ENCODE peak calls at places on chromosomes 13 and 19, in six cellular contexts. One of them, this sample, is unnamed.

GRCh38 chr19:14149509-14149994 is 13.2 kb upstream of the ASF1B start:
- DNase-seq in NCI-H82: no peak
- DNase-seq in NCI-H774: no peak
- DNase-seq in EH: peak
- DNase-seq in activated T-helper 1 cell treated with anti-CD3 and anti-CD28 coated beads, Interleukin-12 subunit alpha, Interleukin-12 subunit beta, Interleukin-2, Interleukin-4 antibody, amounts not matched to agents 30 ng/mL and 10 ng/mL and 1 ng/mL, durations not matched to agents 14 hours and 24 hours and 36 hours: peak
- DNase-seq in coronary artery: peak
- DNase-seq in this sample: no peak

GRCh38 chr19:35247526-35248309 is 1.1 kb upstream of the LSR start:
- DNase-seq in NCI-H82: peak
- DNase-seq in NCI-H774: peak
- DNase-seq in EH: no peak
- DNase-seq in activated T-helper 1 cell treated with anti-CD3 and anti-CD28 coated beads, Interleukin-12 subunit alpha, Interleukin-12 subunit beta, Interleukin-2, Interleukin-4 antibody, amounts not matched to agents 30 ng/mL and 10 ng/mL and 1 ng/mL, durations not matched to agents 14 hours and 24 hours and 36 hours: no peak
- DNase-seq in coronary artery: no peak
- DNase-seq in this sample: peak

GRCh38 chr19:39113199-39113598 is 12.4 kb upstream of the PAK4 start:
- DNase-seq in NCI-H82: no peak
- DNase-seq in NCI-H774: no peak
- DNase-seq in EH: no peak
- DNase-seq in activated T-helper 1 cell treated with anti-CD3 and anti-CD28 coated beads, Interleukin-12 subunit alpha, Interleukin-12 subunit beta, Interleukin-2, Interleukin-4 antibody, amounts not matched to agents 30 ng/mL and 10 ng/mL and 1 ng/mL, durations not matched to agents 14 hours and 24 hours and 36 hours: no peak
- DNase-seq in coronary artery: no peak
- DNase-seq in this sample: no peak

GRCh38 chr19:54253331-54254194 is 3.5 kb downstream of the LILRB5 start:
- DNase-seq in NCI-H82: no peak
- DNase-seq in NCI-H774: no peak
- DNase-seq in EH: no peak
- DNase-seq in activated T-helper 1 cell treated with anti-CD3 and anti-CD28 coated beads, Interleukin-12 subunit alpha, Interleukin-12 subunit beta, Interleukin-2, Interleukin-4 antibody, amounts not matched to agents 30 ng/mL and 10 ng/mL and 1 ng/mL, durations not matched to agents 14 hours and 24 hours and 36 hours: no peak
- DNase-seq in coronary artery: peak
- DNase-seq in this sample: no peak

GRCh38 chr19:35702223-35703012 is 1.9 kb upstream of the ZBTB32 start:
- DNase-seq in NCI-H82: peak
- DNase-seq in NCI-H774: peak
- DNase-seq in EH: peak
- DNase-seq in activated T-helper 1 cell treated with anti-CD3 and anti-CD28 coated beads, Interleukin-12 subunit alpha, Interleukin-12 subunit beta, Interleukin-2, Interleukin-4 antibody, amounts not matched to agents 30 ng/mL and 10 ng/mL and 1 ng/mL, durations not matched to agents 14 hours and 24 hours and 36 hours: peak
- DNase-seq in coronary artery: peak
- DNase-seq in this sample: peak

GRCh38 chr13:114089751-114090400 is 42.5 kb downstream of the RASA3 start:
- DNase-seq in NCI-H82: no peak
- DNase-seq in NCI-H774: peak
- DNase-seq in EH: no peak
- DNase-seq in activated T-helper 1 cell treated with anti-CD3 and anti-CD28 coated beads, Interleukin-12 subunit alpha, Interleukin-12 subunit beta, Interleukin-2, Interleukin-4 antibody, amounts not matched to agents 30 ng/mL and 10 ng/mL and 1 ng/mL, durations not matched to agents 14 hours and 24 hours and 36 hours: no peak
- DNase-seq in coronary artery: no peak
- DNase-seq in this sample: no peak

GRCh38 chr13:97116754-97117153 is 105.4 kb upstream of the MBNL2 start:
- DNase-seq in NCI-H82: no peak
- DNase-seq in NCI-H774: peak
- DNase-seq in EH: peak
- DNase-seq in activated T-helper 1 cell treated with anti-CD3 and anti-CD28 coated beads, Interleukin-12 subunit alpha, Interleukin-12 subunit beta, Interleukin-2, Interleukin-4 antibody, amounts not matched to agents 30 ng/mL and 10 ng/mL and 1 ng/mL, durations not matched to agents 14 hours and 24 hours and 36 hours: no peak
- DNase-seq in coronary artery: no peak
- DNase-seq in this sample: no peak

GRCh38 chr19:4139614-4140236 is 13.7 kb upstream of the CREB3L3 start:
- DNase-seq in NCI-H82: peak
- DNase-seq in NCI-H774: peak
- DNase-seq in EH: peak
- DNase-seq in activated T-helper 1 cell treated with anti-CD3 and anti-CD28 coated beads, Interleukin-12 subunit alpha, Interleukin-12 subunit beta, Interleukin-2, Interleukin-4 antibody, amounts not matched to agents 30 ng/mL and 10 ng/mL and 1 ng/mL, durations not matched to agents 14 hours and 24 hours and 36 hours: peak
- DNase-seq in coronary artery: no peak
- DNase-seq in this sample: no peak

GRCh38 chr13:114144606-114145244 is 12.3 kb upstream of the RASA3 start:
- DNase-seq in NCI-H82: no peak
- DNase-seq in NCI-H774: no peak
- DNase-seq in EH: no peak
- DNase-seq in activated T-helper 1 cell treated with anti-CD3 and anti-CD28 coated beads, Interleukin-12 subunit alpha, Interleukin-12 subunit beta, Interleukin-2, Interleukin-4 antibody, amounts not matched to agents 30 ng/mL and 10 ng/mL and 1 ng/mL, durations not matched to agents 14 hours and 24 hours and 36 hours: no peak
- DNase-seq in coronary artery: peak
- DNase-seq in this sample: no peak

GRCh38 chr19:1064661-1065605 is 2.0 kb upstream of the ARHGAP45 start:
- DNase-seq in NCI-H82: peak
- DNase-seq in NCI-H774: no peak
- DNase-seq in EH: peak
- DNase-seq in activated T-helper 1 cell treated with anti-CD3 and anti-CD28 coated beads, Interleukin-12 subunit alpha, Interleukin-12 subunit beta, Interleukin-2, Interleukin-4 antibody, amounts not matched to agents 30 ng/mL and 10 ng/mL and 1 ng/mL, durations not matched to agents 14 hours and 24 hours and 36 hours: peak
- DNase-seq in coronary artery: no peak
- DNase-seq in this sample: no peak

GRCh38 chr19:56393119-56394012 is at the start of gene ZNF582:
- DNase-seq in NCI-H82: peak
- DNase-seq in NCI-H774: peak
- DNase-seq in EH: peak
- DNase-seq in activated T-helper 1 cell treated with anti-CD3 and anti-CD28 coated beads, Interleukin-12 subunit alpha, Interleukin-12 subunit beta, Interleukin-2, Interleukin-4 antibody, amounts not matched to agents 30 ng/mL and 10 ng/mL and 1 ng/mL, durations not matched to agents 14 hours and 24 hours and 36 hours: peak
- DNase-seq in coronary artery: peak
- DNase-seq in this sample: no peak

GRCh38 chr13:39144941-39145533 is 106.8 kb downstream of the NHLRC3 start:
- DNase-seq in NCI-H82: peak
- DNase-seq in NCI-H774: no peak
- DNase-seq in EH: peak
- DNase-seq in activated T-helper 1 cell treated with anti-CD3 and anti-CD28 coated beads, Interleukin-12 subunit alpha, Interleukin-12 subunit beta, Interleukin-2, Interleukin-4 antibody, amounts not matched to agents 30 ng/mL and 10 ng/mL and 1 ng/mL, durations not matched to agents 14 hours and 24 hours and 36 hours: peak
- DNase-seq in coronary artery: no peak
- DNase-seq in this sample: no peak

GRCh38 chr13:82259284-82259683 is 1623.0 kb downstream of the SLITRK1 start:
- DNase-seq in NCI-H82: no peak
- DNase-seq in NCI-H774: no peak
- DNase-seq in EH: no peak
- DNase-seq in activated T-helper 1 cell treated with anti-CD3 and anti-CD28 coated beads, Interleukin-12 subunit alpha, Interleukin-12 subunit beta, Interleukin-2, Interleukin-4 antibody, amounts not matched to agents 30 ng/mL and 10 ng/mL and 1 ng/mL, durations not matched to agents 14 hours and 24 hours and 36 hours: no peak
- DNase-seq in coronary artery: no peak
- DNase-seq in this sample: no peak

GRCh38 chr19:13833330-13834265 is 38.4 kb downstream of the ZSWIM4 start:
- DNase-seq in NCI-H82: peak
- DNase-seq in NCI-H774: peak
- DNase-seq in EH: peak
- DNase-seq in activated T-helper 1 cell treated with anti-CD3 and anti-CD28 coated beads, Interleukin-12 subunit alpha, Interleukin-12 subunit beta, Interleukin-2, Interleukin-4 antibody, amounts not matched to agents 30 ng/mL and 10 ng/mL and 1 ng/mL, durations not matched to agents 14 hours and 24 hours and 36 hours: peak
- DNase-seq in coronary artery: peak
- DNase-seq in this sample: peak

GRCh38 chr19:6103217-6103644 is 7.1 kb downstream of the RFX2 start:
- DNase-seq in NCI-H82: no peak
- DNase-seq in NCI-H774: no peak
- DNase-seq in EH: peak
- DNase-seq in activated T-helper 1 cell treated with anti-CD3 and anti-CD28 coated beads, Interleukin-12 subunit alpha, Interleukin-12 subunit beta, Interleukin-2, Interleukin-4 antibody, amounts not matched to agents 30 ng/mL and 10 ng/mL and 1 ng/mL, durations not matched to agents 14 hours and 24 hours and 36 hours: no peak
- DNase-seq in coronary artery: peak
- DNase-seq in this sample: no peak

GRCh38 chr13:103803349-103803748 is 737.1 kb upstream of the SLC10A2 start:
- DNase-seq in NCI-H82: peak
- DNase-seq in NCI-H774: no peak
- DNase-seq in EH: no peak
- DNase-seq in activated T-helper 1 cell treated with anti-CD3 and anti-CD28 coated beads, Interleukin-12 subunit alpha, Interleukin-12 subunit beta, Interleukin-2, Interleukin-4 antibody, amounts not matched to agents 30 ng/mL and 10 ng/mL and 1 ng/mL, durations not matched to agents 14 hours and 24 hours and 36 hours: no peak
- DNase-seq in coronary artery: no peak
- DNase-seq in this sample: no peak

GRCh38 chr19:19352823-19353222 is 32.2 kb downstream of the MAU2 start:
- DNase-seq in NCI-H82: no peak
- DNase-seq in NCI-H774: no peak
- DNase-seq in EH: no peak
- DNase-seq in activated T-helper 1 cell treated with anti-CD3 and anti-CD28 coated beads, Interleukin-12 subunit alpha, Interleukin-12 subunit beta, Interleukin-2, Interleukin-4 antibody, amounts not matched to agents 30 ng/mL and 10 ng/mL and 1 ng/mL, durations not matched to agents 14 hours and 24 hours and 36 hours: no peak
- DNase-seq in coronary artery: no peak
- DNase-seq in this sample: no peak

GRCh38 chr13:23899555-23899954 is 2.3 kb upstream of the C1QTNF9B start:
- DNase-seq in NCI-H82: peak
- DNase-seq in NCI-H774: no peak
- DNase-seq in EH: peak
- DNase-seq in activated T-helper 1 cell treated with anti-CD3 and anti-CD28 coated beads, Interleukin-12 subunit alpha, Interleukin-12 subunit beta, Interleukin-2, Interleukin-4 antibody, amounts not matched to agents 30 ng/mL and 10 ng/mL and 1 ng/mL, durations not matched to agents 14 hours and 24 hours and 36 hours: no peak
- DNase-seq in coronary artery: no peak
- DNase-seq in this sample: no peak

GRCh38 chr19:32223595-32224370 is 121.6 kb upstream of the ZNF507 start:
- DNase-seq in NCI-H82: peak
- DNase-seq in NCI-H774: no peak
- DNase-seq in EH: no peak
- DNase-seq in activated T-helper 1 cell treated with anti-CD3 and anti-CD28 coated beads, Interleukin-12 subunit alpha, Interleukin-12 subunit beta, Interleukin-2, Interleukin-4 antibody, amounts not matched to agents 30 ng/mL and 10 ng/mL and 1 ng/mL, durations not matched to agents 14 hours and 24 hours and 36 hours: no peak
- DNase-seq in coronary artery: no peak
- DNase-seq in this sample: no peak

GRCh38 chr19:45523642-45524256 is 16.5 kb downstream of the VASP start:
- DNase-seq in NCI-H82: peak
- DNase-seq in NCI-H774: peak
- DNase-seq in EH: peak
- DNase-seq in activated T-helper 1 cell treated with anti-CD3 and anti-CD28 coated beads, Interleukin-12 subunit alpha, Interleukin-12 subunit beta, Interleukin-2, Interleukin-4 antibody, amounts not matched to agents 30 ng/mL and 10 ng/mL and 1 ng/mL, durations not matched to agents 14 hours and 24 hours and 36 hours: peak
- DNase-seq in coronary artery: peak
- DNase-seq in this sample: peak

GRCh38 chr19:10988921-10989320 is 28.1 kb downstream of the SMARCA4 start:
- DNase-seq in NCI-H82: no peak
- DNase-seq in NCI-H774: no peak
- DNase-seq in EH: no peak
- DNase-seq in activated T-helper 1 cell treated with anti-CD3 and anti-CD28 coated beads, Interleukin-12 subunit alpha, Interleukin-12 subunit beta, Interleukin-2, Interleukin-4 antibody, amounts not matched to agents 30 ng/mL and 10 ng/mL and 1 ng/mL, durations not matched to agents 14 hours and 24 hours and 36 hours: no peak
- DNase-seq in coronary artery: no peak
- DNase-seq in this sample: no peak

GRCh38 chr19:48842744-48843162 is 6.5 kb upstream of the HSD17B14 start:
- DNase-seq in NCI-H82: peak
- DNase-seq in NCI-H774: peak
- DNase-seq in EH: peak
- DNase-seq in activated T-helper 1 cell treated with anti-CD3 and anti-CD28 coated beads, Interleukin-12 subunit alpha, Interleukin-12 subunit beta, Interleukin-2, Interleukin-4 antibody, amounts not matched to agents 30 ng/mL and 10 ng/mL and 1 ng/mL, durations not matched to agents 14 hours and 24 hours and 36 hours: peak
- DNase-seq in coronary artery: no peak
- DNase-seq in this sample: peak

GRCh38 chr19:33859016-33859415 is 62.3 kb downstream of the KCTD15 start:
- DNase-seq in NCI-H82: no peak
- DNase-seq in NCI-H774: no peak
- DNase-seq in EH: no peak
- DNase-seq in activated T-helper 1 cell treated with anti-CD3 and anti-CD28 coated beads, Interleukin-12 subunit alpha, Interleukin-12 subunit beta, Interleukin-2, Interleukin-4 antibody, amounts not matched to agents 30 ng/mL and 10 ng/mL and 1 ng/mL, durations not matched to agents 14 hours and 24 hours and 36 hours: no peak
- DNase-seq in coronary artery: no peak
- DNase-seq in this sample: no peak

GRCh38 chr13:33454844-33455256 is 169.3 kb upstream of the STARD13 start:
- DNase-seq in NCI-H82: no peak
- DNase-seq in NCI-H774: no peak
- DNase-seq in EH: peak
- DNase-seq in activated T-helper 1 cell treated with anti-CD3 and anti-CD28 coated beads, Interleukin-12 subunit alpha, Interleukin-12 subunit beta, Interleukin-2, Interleukin-4 antibody, amounts not matched to agents 30 ng/mL and 10 ng/mL and 1 ng/mL, durations not matched to agents 14 hours and 24 hours and 36 hours: no peak
- DNase-seq in coronary artery: no peak
- DNase-seq in this sample: no peak

GRCh38 chr19:29305268-29305667 is 92.3 kb upstream of the UQCRFS1 start:
- DNase-seq in NCI-H82: no peak
- DNase-seq in NCI-H774: no peak
- DNase-seq in EH: no peak
- DNase-seq in activated T-helper 1 cell treated with anti-CD3 and anti-CD28 coated beads, Interleukin-12 subunit alpha, Interleukin-12 subunit beta, Interleukin-2, Interleukin-4 antibody, amounts not matched to agents 30 ng/mL and 10 ng/mL and 1 ng/mL, durations not matched to agents 14 hours and 24 hours and 36 hours: no peak
- DNase-seq in coronary artery: no peak
- DNase-seq in this sample: no peak

GRCh38 chr19:17790059-17790780 is 4.7 kb upstream of the B3GNT3 start:
- DNase-seq in NCI-H82: no peak
- DNase-seq in NCI-H774: no peak
- DNase-seq in EH: no peak
- DNase-seq in activated T-helper 1 cell treated with anti-CD3 and anti-CD28 coated beads, Interleukin-12 subunit alpha, Interleukin-12 subunit beta, Interleukin-2, Interleukin-4 antibody, amounts not matched to agents 30 ng/mL and 10 ng/mL and 1 ng/mL, durations not matched to agents 14 hours and 24 hours and 36 hours: no peak
- DNase-seq in coronary artery: no peak
- DNase-seq in this sample: no peak

GRCh38 chr19:58228584-58229254 is at the start of gene ZNF544:
- DNase-seq in NCI-H82: peak
- DNase-seq in NCI-H774: peak
- DNase-seq in EH: peak
- DNase-seq in activated T-helper 1 cell treated with anti-CD3 and anti-CD28 coated beads, Interleukin-12 subunit alpha, Interleukin-12 subunit beta, Interleukin-2, Interleukin-4 antibody, amounts not matched to agents 30 ng/mL and 10 ng/mL and 1 ng/mL, durations not matched to agents 14 hours and 24 hours and 36 hours: peak
- DNase-seq in coronary artery: peak
- DNase-seq in this sample: no peak

GRCh38 chr13:29369060-29369743 is 226.3 kb downstream of the SLC7A1 start:
- DNase-seq in NCI-H82: peak
- DNase-seq in NCI-H774: peak
- DNase-seq in EH: peak
- DNase-seq in activated T-helper 1 cell treated with anti-CD3 and anti-CD28 coated beads, Interleukin-12 subunit alpha, Interleukin-12 subunit beta, Interleukin-2, Interleukin-4 antibody, amounts not matched to agents 30 ng/mL and 10 ng/mL and 1 ng/mL, durations not matched to agents 14 hours and 24 hours and 36 hours: no peak
- DNase-seq in coronary artery: no peak
- DNase-seq in this sample: no peak

GRCh38 chr13:31166591-31166990 is 4.9 kb upstream of the HSPH1 start:
- DNase-seq in NCI-H82: no peak
- DNase-seq in NCI-H774: no peak
- DNase-seq in EH: no peak
- DNase-seq in activated T-helper 1 cell treated with anti-CD3 and anti-CD28 coated beads, Interleukin-12 subunit alpha, Interleukin-12 subunit beta, Interleukin-2, Interleukin-4 antibody, amounts not matched to agents 30 ng/mL and 10 ng/mL and 1 ng/mL, durations not matched to agents 14 hours and 24 hours and 36 hours: no peak
- DNase-seq in coronary artery: no peak
- DNase-seq in this sample: no peak

GRCh38 chr13:47415048-47415447 is 518.2 kb upstream of the HTR2A start:
- DNase-seq in NCI-H82: no peak
- DNase-seq in NCI-H774: no peak
- DNase-seq in EH: peak
- DNase-seq in activated T-helper 1 cell treated with anti-CD3 and anti-CD28 coated beads, Interleukin-12 subunit alpha, Interleukin-12 subunit beta, Interleukin-2, Interleukin-4 antibody, amounts not matched to agents 30 ng/mL and 10 ng/mL and 1 ng/mL, durations not matched to agents 14 hours and 24 hours and 36 hours: no peak
- DNase-seq in coronary artery: no peak
- DNase-seq in this sample: no peak

GRCh38 chr19:13984875-13985741 is 21.0 kb downstream of the RFX1 start:
- DNase-seq in NCI-H82: no peak
- DNase-seq in NCI-H774: no peak
- DNase-seq in EH: no peak
- DNase-seq in activated T-helper 1 cell treated with anti-CD3 and anti-CD28 coated beads, Interleukin-12 subunit alpha, Interleukin-12 subunit beta, Interleukin-2, Interleukin-4 antibody, amounts not matched to agents 30 ng/mL and 10 ng/mL and 1 ng/mL, durations not matched to agents 14 hours and 24 hours and 36 hours: no peak
- DNase-seq in coronary artery: no peak
- DNase-seq in this sample: no peak